ENCODE peak calls at places on chromosomes 3 and 15, in seven cellular contexts. N is NCI-H774; K is A549; E is hippocampal formation; G is M059J; U is endothelial cell; L is stimulated activated CD4-positive, alpha-beta T cell treated with anti-CD3 and anti-CD28 coated beads, Interleukin-2, amount 100 ng/mL, for 24 hours. Q is an unnamed sample.

GRCh38 chr3:71317749-71318458 is 265.6 kb downstream of the FOXP1 start:
- DNase-seq in K (no peak), L (no peak), E (no peak), U (no peak), N (no peak), G (no peak), Q (no peak)

GRCh38 chr15:77076325-77076915 is 5.5 kb upstream of the TSPAN3 start:
- DNase-seq in N (no peak), U (no peak), E (peak; percentile 7), L (no peak), G (no peak), K (no peak), Q (no peak)

GRCh38 chr3:48504051-48504946 is at the start of gene SHISA5:
- DNase-seq in G (peak; percentile 69), K (no peak), N (no peak), L (peak; percentile 72), U (peak; percentile 73), E (peak; percentile 37), Q (peak; percentile 66)

GRCh38 chr3:10359761-10360161 is 38.8 kb upstream of the SEC13 start:
- DNase-seq in N (no peak), L (no peak), E (no peak), K (no peak), U (no peak), G (no peak), Q (no peak)

GRCh38 chr15:70722266-70723123 is 40.9 kb downstream of the UACA start:
- DNase-seq in U (no peak), N (peak; percentile 25), K (peak; percentile 65), L (no peak), E (peak; percentile 45), G (peak; percentile 52), Q (peak; percentile 71)

GRCh38 chr3:59247402-59247841 is 197.6 kb upstream of the CFAP20DC start:
- DNase-seq in N (no peak), L (no peak), E (no peak), U (no peak), K (no peak), G (peak; percentile 77), Q (no peak)

GRCh38 chr3:105594219-105594618 is 227.5 kb downstream of the ALCAM start:
- DNase-seq in U (no peak), K (no peak), G (no peak), E (no peak), N (no peak), L (no peak), Q (no peak)

GRCh38 chr15:51846463-51847230 is 17.2 kb downstream of the TMOD3 start:
- DNase-seq in N (no peak), K (no peak), U (no peak), G (peak; percentile 81), L (no peak), E (no peak), Q (peak; percentile 84)

GRCh38 chr15:66848666-66849392 is 146.8 kb downstream of the SMAD6 start:
- DNase-seq in K (no peak), N (no peak), E (no peak), L (no peak), U (no peak), G (no peak), Q (no peak)

GRCh38 chr15:78284758-78285157 is 14.7 kb downstream of the SKIC8 start:
- DNase-seq in E (no peak), K (no peak), L (no peak), N (no peak), U (no peak), G (no peak), Q (no peak)

GRCh38 chr3:55721716-55722484 is 234.8 kb upstream of the WNT5A start:
- DNase-seq in L (no peak), E (no peak), K (no peak), N (no peak), G (peak; percentile 33), U (peak; percentile 40), Q (peak; percentile 48)

GRCh38 chr3:87503901-87504498 is 227.6 kb upstream of the POU1F1 start:
- DNase-seq in G (peak; percentile 60), K (peak; percentile 68), E (peak; percentile 19), U (peak; percentile 31), N (no peak), L (no peak), Q (peak; percentile 80)

GRCh38 chr3:105362021-105362665 is 4.6 kb upstream of the ALCAM start:
- DNase-seq in G (peak; percentile 64), U (no peak), K (no peak), E (no peak), N (no peak), L (no peak), Q (peak; percentile 84)

GRCh38 chr3:195080571-195081141 is 190.3 kb downstream of the XXYLT1 start:
- DNase-seq in G (no peak), U (no peak), L (no peak), K (no peak), N (no peak), E (no peak), Q (no peak)

GRCh38 chr15:92617197-92618037 is 38.2 kb downstream of the FAM174B start:
- DNase-seq in G (peak; percentile 75), K (peak; percentile 52), L (no peak), E (no peak), U (no peak), N (peak; percentile 24), Q (peak; percentile 86)

GRCh38 chr3:106765342-106765741 is 611.9 kb upstream of the CCDC54 start:
- DNase-seq in K (no peak), U (no peak), N (no peak), L (no peak), G (peak; percentile 100), E (no peak), Q (peak; percentile 90)

GRCh38 chr15:95018888-95019545 is 787.7 kb downstream of the MCTP2 start:
- DNase-seq in U (no peak), L (no peak), E (no peak), K (no peak), G (peak; percentile 62), N (no peak), Q (peak; percentile 72)

GRCh38 chr3:40312661-40313226 is 3.2 kb downstream of the EIF1B start:
- DNase-seq in N (no peak), G (peak; percentile 17), E (no peak), K (no peak), U (no peak), L (no peak), Q (no peak)

GRCh38 chr3:127342735-127343134 is 54.9 kb upstream of the PRR20G start:
- DNase-seq in G (no peak), N (no peak), L (no peak), K (no peak), E (no peak), U (no peak), Q (no peak)

GRCh38 chr15:57158589-57158988 is 217.7 kb upstream of the CGNL1 start:
- DNase-seq in N (peak; percentile 54), K (no peak), U (no peak), G (peak; percentile 76), L (no peak), E (peak; percentile 75), Q (peak; percentile 39)

GRCh38 chr3:129599607-129600006 is 6.9 kb downstream of the PLXND1 start:
- DNase-seq in E (no peak), U (peak; percentile 72), N (no peak), K (no peak), G (peak; percentile 93), L (no peak), Q (peak; percentile 77)

GRCh38 chr15:40310001-40310959 is 2.5 kb upstream of the PLCB2 start:
- DNase-seq in G (peak; percentile 38), L (peak; percentile 70), E (no peak), K (peak; percentile 45), N (peak; percentile 12), U (peak; percentile 84), Q (no peak)

GRCh38 chr3:151843275-151843674 is 29.4 kb downstream of the AADAC start:
- DNase-seq in G (no peak), K (no peak), N (peak; percentile 89), E (no peak), L (no peak), U (no peak), Q (no peak)

GRCh38 chr3:142863010-142863787 is 25.7 kb downstream of the PCOLCE2 start:
- DNase-seq in N (no peak), E (no peak), K (no peak), U (no peak), L (no peak), G (peak; percentile 96), Q (peak; percentile 53)

GRCh38 chr3:177468331-177468730 is 271.0 kb upstream of the TBL1XR1 start:
- DNase-seq in K (no peak), L (no peak), N (no peak), G (peak; percentile 100), U (no peak), E (no peak), Q (peak; percentile 99)

Q was measured in astrocyte of the spinal cord.